ENCODE peak calls at places on chromosomes 16 and 17, in five cellular contexts. One of them, this sample, is unnamed.

GRCh38 chr16:4935231-4935855 is 1.6 kb downstream of the PPL start:
- DNase-seq in CD4-positive, alpha-beta memory T cell: no peak
- DNase-seq in tibial nerve: peak
- DNase-seq in SJSA1: no peak
- DNase-seq in AG04450: no peak
- DNase-seq in this sample: no peak

GRCh38 chr16:83917152-83918120 is 18.5 kb downstream of the MLYCD start:
- DNase-seq in tibial nerve: no peak
- DNase-seq in CD4-positive, alpha-beta memory T cell: no peak
- DNase-seq in AG04450: no peak
- DNase-seq in SJSA1: no peak
- DNase-seq in this sample: no peak

GRCh38 chr17:74646231-74646630 is 22.7 kb upstream of the CD300E start:
- DNase-seq in CD4-positive, alpha-beta memory T cell: no peak
- DNase-seq in tibial nerve: no peak
- DNase-seq in SJSA1: no peak
- DNase-seq in AG04450: no peak
- DNase-seq in this sample: no peak

GRCh38 chr17:489758-490329 is 137.2 kb upstream of the RPH3AL start:
- DNase-seq in CD4-positive, alpha-beta memory T cell: peak
- DNase-seq in SJSA1: no peak
- DNase-seq in tibial nerve: no peak
- DNase-seq in AG04450: no peak
- DNase-seq in this sample: peak

GRCh38 chr17:49365667-49366066 is 3.6 kb upstream of the ZNF652 start:
- DNase-seq in AG04450: no peak
- DNase-seq in SJSA1: no peak
- DNase-seq in tibial nerve: no peak
- DNase-seq in CD4-positive, alpha-beta memory T cell: peak
- DNase-seq in this sample: peak

GRCh38 chr17:30271102-30271501 is 20.6 kb downstream of the BLMH start:
- DNase-seq in AG04450: no peak
- DNase-seq in SJSA1: no peak
- DNase-seq in CD4-positive, alpha-beta memory T cell: no peak
- DNase-seq in tibial nerve: no peak
- DNase-seq in this sample: no peak

GRCh38 chr17:14926526-14927122 is 338.5 kb downstream of the PMP22 start:
- DNase-seq in SJSA1: peak
- DNase-seq in AG04450: peak
- DNase-seq in CD4-positive, alpha-beta memory T cell: peak
- DNase-seq in tibial nerve: peak
- DNase-seq in this sample: peak

GRCh38 chr17:30920282-30920681 is 1.5 kb upstream of the ADAP2 start:
- DNase-seq in tibial nerve: no peak
- DNase-seq in SJSA1: no peak
- DNase-seq in CD4-positive, alpha-beta memory T cell: no peak
- DNase-seq in AG04450: peak
- DNase-seq in this sample: no peak

GRCh38 chr16:85370881-85371651 is 242.1 kb upstream of the GSE1 start:
- DNase-seq in tibial nerve: peak
- DNase-seq in SJSA1: no peak
- DNase-seq in AG04450: no peak
- DNase-seq in CD4-positive, alpha-beta memory T cell: no peak
- DNase-seq in this sample: no peak

GRCh38 chr17:42246515-42246914 is 29.7 kb downstream of the STAT5B start:
- DNase-seq in SJSA1: no peak
- DNase-seq in AG04450: no peak
- DNase-seq in CD4-positive, alpha-beta memory T cell: no peak
- DNase-seq in tibial nerve: no peak
- DNase-seq in this sample: no peak

GRCh38 chr16:87471278-87472141 is 21.3 kb downstream of the ZCCHC14 start:
- DNase-seq in AG04450: no peak
- DNase-seq in CD4-positive, alpha-beta memory T cell: no peak
- DNase-seq in SJSA1: no peak
- DNase-seq in tibial nerve: no peak
- DNase-seq in this sample: no peak

GRCh38 chr17:51371732-51372151 is 111.4 kb downstream of the UTP18 start:
- DNase-seq in CD4-positive, alpha-beta memory T cell: peak
- DNase-seq in tibial nerve: peak
- DNase-seq in SJSA1: no peak
- DNase-seq in AG04450: no peak
- DNase-seq in this sample: peak

GRCh38 chr17:20999044-20999573 is 43.7 kb downstream of the USP22 start:
- DNase-seq in AG04450: no peak
- DNase-seq in CD4-positive, alpha-beta memory T cell: no peak
- DNase-seq in SJSA1: no peak
- DNase-seq in tibial nerve: no peak
- DNase-seq in this sample: no peak

GRCh38 chr16:81600275-81600674 is 155.7 kb downstream of the CMIP start:
- DNase-seq in tibial nerve: no peak
- DNase-seq in AG04450: no peak
- DNase-seq in CD4-positive, alpha-beta memory T cell: no peak
- DNase-seq in SJSA1: peak
- DNase-seq in this sample: no peak

GRCh38 chr17:77409282-77410161 is 268.8 kb downstream of the SEC14L1 start:
- DNase-seq in CD4-positive, alpha-beta memory T cell: peak
- DNase-seq in tibial nerve: no peak
- DNase-seq in SJSA1: peak
- DNase-seq in AG04450: no peak
- DNase-seq in this sample: no peak

GRCh38 chr16:66508914-66509496 is 40.9 kb downstream of the TK2 start:
- DNase-seq in SJSA1: peak
- DNase-seq in tibial nerve: no peak
- DNase-seq in AG04450: no peak
- DNase-seq in CD4-positive, alpha-beta memory T cell: no peak
- DNase-seq in this sample: no peak

GRCh38 chr17:28240688-28241340 is 78.2 kb upstream of the TMEM97 start:
- DNase-seq in AG04450: no peak
- DNase-seq in tibial nerve: no peak
- DNase-seq in CD4-positive, alpha-beta memory T cell: no peak
- DNase-seq in SJSA1: no peak
- DNase-seq in this sample: no peak

GRCh38 chr17:66348605-66349165 is 46.3 kb downstream of the PRKCA start:
- DNase-seq in tibial nerve: no peak
- DNase-seq in SJSA1: peak
- DNase-seq in AG04450: peak
- DNase-seq in CD4-positive, alpha-beta memory T cell: no peak
- DNase-seq in this sample: no peak

GRCh38 chr16:8590161-8590688 is at the start of gene TMEM114:
- DNase-seq in CD4-positive, alpha-beta memory T cell: no peak
- DNase-seq in AG04450: no peak
- DNase-seq in tibial nerve: no peak
- DNase-seq in SJSA1: no peak
- DNase-seq in this sample: no peak

GRCh38 chr17:56638536-56639177 is 45.2 kb downstream of the NOG start:
- DNase-seq in AG04450: no peak
- DNase-seq in CD4-positive, alpha-beta memory T cell: no peak
- DNase-seq in SJSA1: no peak
- DNase-seq in tibial nerve: no peak
- DNase-seq in this sample: no peak

GRCh38 chr17:32491371-32492280 is 4.8 kb downstream of the CDK5R1 start:
- DNase-seq in SJSA1: no peak
- DNase-seq in CD4-positive, alpha-beta memory T cell: peak
- DNase-seq in tibial nerve: no peak
- DNase-seq in AG04450: no peak
- DNase-seq in this sample: no peak

GRCh38 chr17:77733576-77734296 is 224.8 kb upstream of the TNRC6C start:
- DNase-seq in SJSA1: peak
- DNase-seq in AG04450: no peak
- DNase-seq in tibial nerve: no peak
- DNase-seq in CD4-positive, alpha-beta memory T cell: no peak
- DNase-seq in this sample: no peak

GRCh38 chr16:30478766-30479478 is 6.4 kb downstream of the ITGAL start:
- DNase-seq in CD4-positive, alpha-beta memory T cell: no peak
- DNase-seq in tibial nerve: no peak
- DNase-seq in AG04450: no peak
- DNase-seq in SJSA1: no peak
- DNase-seq in this sample: no peak

DNA sequence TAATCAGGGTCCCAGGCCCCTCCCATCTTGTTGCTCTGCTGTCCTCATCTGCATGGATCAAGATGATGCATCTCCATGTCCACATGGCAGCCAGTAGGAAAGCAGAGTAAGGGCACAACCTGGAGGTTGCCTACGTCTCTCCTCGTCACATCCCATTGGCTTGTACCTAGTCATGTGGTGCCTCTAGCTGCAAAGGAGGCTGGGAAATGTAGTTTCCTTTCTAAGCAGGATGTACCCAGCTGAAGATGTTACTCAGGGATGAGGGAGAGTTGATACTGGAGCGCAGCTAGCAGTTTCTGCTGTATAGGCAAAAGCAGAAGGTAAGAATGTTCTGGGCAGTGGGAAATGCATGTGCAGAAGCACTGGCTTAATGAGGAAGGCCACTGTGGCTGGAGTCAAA is 20.8 kb downstream of the ABCC1 start:
- DNase-seq in SJSA1: no peak
- DNase-seq in AG04450: no peak
- DNase-seq in CD4-positive, alpha-beta memory T cell: no peak
- DNase-seq in tibial nerve: no peak
- DNase-seq in this sample: no peak
- H3K27ac ChIP-seq in SJSA1: peak
- H3K27ac ChIP-seq in AG04450: peak
- H3K27ac ChIP-seq in CD4-positive, alpha-beta memory T cell: no peak
- H3K27ac ChIP-seq in tibial nerve: no peak
- H3K27ac ChIP-seq in this sample: no peak

DNA sequence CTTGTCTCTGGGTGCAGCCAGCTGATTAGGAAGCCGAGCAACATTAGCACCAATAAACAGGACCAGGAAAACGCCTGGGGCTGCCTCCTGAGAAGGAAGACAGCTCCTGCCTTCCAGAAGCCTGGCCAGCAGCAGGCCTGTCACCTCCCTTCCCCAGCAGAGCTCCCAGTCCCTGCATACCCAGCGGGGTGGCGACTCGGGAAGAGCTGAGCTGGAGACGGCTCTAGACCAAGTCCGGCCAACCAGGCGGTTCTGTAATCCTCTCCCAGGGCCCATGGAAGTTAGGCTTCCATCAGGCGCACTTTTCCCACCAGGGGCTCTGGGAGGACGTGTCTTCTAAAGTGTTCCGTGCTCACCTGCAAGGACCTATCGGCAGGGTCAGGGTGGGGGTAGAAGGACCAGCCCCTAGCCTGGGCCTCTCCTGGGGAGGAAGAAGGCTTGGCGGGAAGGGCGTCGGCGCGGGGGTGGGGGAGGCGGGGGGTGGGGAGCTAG is 12.0 kb upstream of the CLUH start:
- DNase-seq in CD4-positive, alpha-beta memory T cell: no peak
- DNase-seq in SJSA1: no peak
- DNase-seq in AG04450: no peak
- DNase-seq in tibial nerve: no peak
- DNase-seq in this sample: no peak
- H3K4me3 ChIP-seq in CD4-positive, alpha-beta memory T cell: no peak
- H3K4me3 ChIP-seq in SJSA1: no peak
- H3K4me3 ChIP-seq in AG04450: no peak
- H3K4me3 ChIP-seq in tibial nerve: peak
- H3K4me3 ChIP-seq in this sample: no peak

GRCh38 chr17:7589204-7589868 is 558 bp downstream of the SOX15 start:
- DNase-seq in CD4-positive, alpha-beta memory T cell: peak
- DNase-seq in tibial nerve: peak
- DNase-seq in AG04450: no peak
- DNase-seq in SJSA1: no peak
- DNase-seq in this sample: peak

GRCh38 chr17:7590743-7591142 is 849 bp upstream of the SOX15 start:
- DNase-seq in tibial nerve: no peak
- DNase-seq in AG04450: no peak
- DNase-seq in CD4-positive, alpha-beta memory T cell: no peak
- DNase-seq in SJSA1: no peak
- DNase-seq in this sample: no peak

GRCh38 chr17:7588553-7589203 is 1.2 kb downstream of the SOX15 start:
- DNase-seq in tibial nerve: no peak
- DNase-seq in AG04450: no peak
- DNase-seq in SJSA1: no peak
- DNase-seq in CD4-positive, alpha-beta memory T cell: no peak
- DNase-seq in this sample: no peak

GRCh38 chr17:7591596-7591995 is 1.7 kb upstream of the SOX15 start:
- DNase-seq in tibial nerve: no peak
- DNase-seq in CD4-positive, alpha-beta memory T cell: no peak
- DNase-seq in AG04450: no peak
- DNase-seq in SJSA1: no peak
- DNase-seq in this sample: no peak

DNA sequence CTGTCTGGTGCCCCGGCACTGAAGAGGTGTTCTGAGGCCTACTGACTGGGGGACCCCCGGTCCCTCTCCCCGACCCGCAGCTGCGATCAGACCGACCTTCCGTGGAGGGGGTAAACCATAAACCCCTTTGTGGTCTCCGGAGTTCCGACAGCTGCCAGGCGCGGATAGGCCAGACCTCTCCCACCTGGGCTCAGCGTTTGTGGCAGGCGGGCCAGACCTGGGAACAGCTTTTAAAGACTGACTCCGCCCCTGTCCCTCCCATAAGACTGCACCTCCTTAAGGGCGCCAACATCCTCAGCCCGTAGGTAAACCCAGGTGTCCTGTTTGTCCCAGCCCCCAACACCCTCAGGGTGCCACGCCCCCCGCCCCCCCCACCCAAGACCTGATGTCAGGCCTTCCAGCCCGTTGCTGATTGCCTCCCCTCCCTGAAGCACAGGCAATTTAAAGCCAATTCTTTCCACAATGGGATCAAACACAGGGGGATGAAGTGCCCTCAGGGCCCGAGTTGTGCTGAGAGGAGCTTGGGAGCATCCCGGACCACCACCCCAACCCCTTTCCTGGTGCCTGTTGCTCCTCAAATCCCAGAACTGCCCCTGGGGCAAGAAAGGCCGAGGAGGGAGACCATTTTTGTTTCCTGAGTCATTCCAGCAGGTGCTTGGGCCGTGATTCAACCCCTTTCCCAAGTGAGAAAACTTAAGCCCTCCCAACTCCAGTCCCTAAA is at the start of gene SOX15:
- DNase-seq in SJSA1: no peak
- DNase-seq in CD4-positive, alpha-beta memory T cell: no peak
- DNase-seq in AG04450: no peak
- DNase-seq in tibial nerve: no peak
- DNase-seq in this sample: no peak
- H3K27ac ChIP-seq in SJSA1: no peak
- H3K27ac ChIP-seq in CD4-positive, alpha-beta memory T cell: no peak
- H3K27ac ChIP-seq in AG04450: peak
- H3K27ac ChIP-seq in tibial nerve: peak
- H3K27ac ChIP-seq in this sample: no peak

DNA sequence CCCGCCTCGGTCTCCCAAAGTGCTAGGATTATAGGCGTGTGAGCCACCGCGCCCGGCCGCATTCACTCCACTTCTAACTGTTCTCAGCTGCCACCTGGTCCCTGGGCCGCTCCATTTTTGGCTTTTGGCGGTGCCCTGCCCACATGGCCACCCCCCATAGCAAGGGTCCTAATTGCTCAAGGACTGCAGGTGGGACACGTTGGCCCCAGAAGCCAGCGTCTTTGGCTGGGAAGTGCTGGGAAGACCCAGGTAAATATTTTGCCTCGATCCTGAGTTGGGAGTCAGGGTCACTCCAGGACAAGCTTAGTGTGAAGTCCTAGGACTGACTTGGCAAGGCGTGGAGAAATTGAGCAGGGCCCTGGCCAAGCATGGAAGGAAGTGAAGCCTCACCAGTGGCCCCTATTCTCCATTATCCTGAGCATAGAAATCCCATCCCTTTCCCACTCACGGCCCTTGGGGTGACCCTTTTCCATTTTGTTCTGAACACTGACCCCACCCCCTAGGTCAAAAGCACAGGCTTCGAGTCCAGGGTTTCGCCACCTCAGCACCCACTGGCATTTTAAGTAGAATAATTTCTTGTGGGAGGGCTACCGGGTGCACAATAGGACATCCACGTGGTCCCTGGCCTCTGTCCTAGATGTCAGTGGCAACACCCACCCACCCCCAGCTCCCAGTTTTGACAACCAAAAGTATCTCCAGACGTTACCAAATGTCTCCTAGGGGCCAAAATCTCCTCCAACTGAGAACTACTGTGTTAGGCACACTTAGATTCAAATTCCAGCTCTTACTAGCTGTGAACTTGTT is 5.9 kb upstream of the WDR81 start:
- DNase-seq in AG04450: no peak
- DNase-seq in CD4-positive, alpha-beta memory T cell: no peak
- DNase-seq in tibial nerve: no peak
- DNase-seq in SJSA1: peak
- DNase-seq in this sample: no peak
- H3K4me3 ChIP-seq in AG04450: no peak
- H3K4me3 ChIP-seq in CD4-positive, alpha-beta memory T cell: no peak
- H3K4me3 ChIP-seq in tibial nerve: no peak
- H3K4me3 ChIP-seq in SJSA1: no peak
- H3K4me3 ChIP-seq in this sample: no peak

This sample was measured in CD8-positive, alpha-beta T cell.